ENCODE peak calls at places on chromosome X, in seven cellular contexts. F is breast epithelium, Y is uterus, U is IMR-90, J is right lobe of liver, R is tibial nerve, G is ovary. Q is an unnamed sample.

GRCh38 chrX:104166735-104167436 is 633 bp downstream of the FAM199X start:
- DNase-seq in F (no peak), Y (peak; percentile 18), U (no peak), J (no peak), R (no peak), G (no peak), Q (no peak)

GRCh38 chrX:44748014-44748413 is 95.8 kb upstream of the DUSP21 start:
- DNase-seq in F (no peak), Y (no peak), U (no peak), J (no peak), R (no peak), G (no peak), Q (no peak)

GRCh38 chrX:136228808-136229207 is 22.4 kb downstream of the MAP7D3 start:
- DNase-seq in F (no peak), Y (no peak), U (no peak), J (no peak), R (no peak), G (no peak), Q (no peak)

GRCh38 chrX:65697915-65698796 is 30.7 kb downstream of the MSN start:
- DNase-seq in F (no peak), Y (no peak), U (no peak), J (peak; percentile 57), R (peak; percentile 14), G (no peak), Q (peak; percentile 28)

GRCh38 chrX:17032351-17032750 is 85.9 kb downstream of the REPS2 start:
- DNase-seq in F (no peak), Y (peak; percentile 64), U (no peak), J (no peak), R (no peak), G (peak; percentile 37), Q (no peak)

GRCh38 chrX:100911731-100912130 is 17.0 kb downstream of the XKRX start:
- DNase-seq in F (no peak), Y (no peak), U (no peak), J (no peak), R (no peak), G (no peak), Q (no peak)

GRCh38 chrX:101206471-101206870 is 13.1 kb upstream of the DRP2 start:
- DNase-seq in F (no peak), Y (no peak), U (peak; percentile 58), J (no peak), R (no peak), G (no peak), Q (no peak)

GRCh38 chrX:147315493-147315892 is 500.9 kb upstream of the CXorf51A start:
- DNase-seq in F (no peak), Y (no peak), U (no peak), J (no peak), R (no peak), G (no peak), Q (no peak)

GRCh38 chrX:13471269-13471668 is 98.1 kb upstream of the EGFL6 start:
- DNase-seq in F (no peak), Y (no peak), U (no peak), J (no peak), R (no peak), G (no peak), Q (no peak)

GRCh38 chrX:78665286-78665685 is 6.2 kb upstream of the RTL3 start:
- DNase-seq in F (no peak), Y (no peak), U (no peak), J (no peak), R (no peak), G (no peak), Q (no peak)

GRCh38 chrX:48854898-48855297 is 19.5 kb upstream of the PCSK1N start:
- DNase-seq in F (no peak), Y (no peak), U (no peak), J (no peak), R (no peak), G (no peak), Q (no peak)

GRCh38 chrX:132743086-132743485 is 215.3 kb downstream of the HS6ST2 start:
- DNase-seq in F (no peak), Y (no peak), U (no peak), J (no peak), R (no peak), G (no peak), Q (no peak)

GRCh38 chrX:17192111-17192510 is 182.9 kb upstream of the NHS start:
- DNase-seq in F (no peak), Y (no peak), U (no peak), J (no peak), R (no peak), G (no peak), Q (no peak)

GRCh38 chrX:139932077-139932900 is 564 bp downstream of the ATP11C start:
- DNase-seq in F (peak; percentile 48), Y (peak; percentile 35), U (peak; percentile 26), J (peak; percentile 69), R (peak; percentile 15), G (peak; percentile 48), Q (no peak)

GRCh38 chrX:7191681-7192110 is 43.7 kb upstream of the PUDP start:
- DNase-seq in F (no peak), Y (no peak), U (peak; percentile 5), J (no peak), R (no peak), G (no peak), Q (no peak)

GRCh38 chrX:134460005-134460860 is at the start of gene HPRT1:
- DNase-seq in F (peak; percentile 61), Y (peak; percentile 73), U (peak; percentile 66), J (peak; percentile 89), R (peak; percentile 54), G (peak; percentile 74), Q (no peak)
- TF ChIP-seq POLR2A in F (no peak), Y (peak; percentile 17), U (no peak), J (peak; percentile 56), R (peak; percentile 28), G (peak; percentile 61), Q (no peak)

GRCh38 chrX:154784149-154784985 is 20.9 kb downstream of the MPP1 start:
- DNase-seq in F (no peak), Y (no peak), U (no peak), J (no peak), R (no peak), G (no peak), Q (no peak)
- H3K4me3 ChIP-seq in F (no peak overlapping the region), Y (no peak overlapping the region), U (no peak overlapping the region), J (no peak overlapping the region), R (no peak overlapping the region), G (no peak overlapping the region), Q (no peak overlapping the region)

DNA sequence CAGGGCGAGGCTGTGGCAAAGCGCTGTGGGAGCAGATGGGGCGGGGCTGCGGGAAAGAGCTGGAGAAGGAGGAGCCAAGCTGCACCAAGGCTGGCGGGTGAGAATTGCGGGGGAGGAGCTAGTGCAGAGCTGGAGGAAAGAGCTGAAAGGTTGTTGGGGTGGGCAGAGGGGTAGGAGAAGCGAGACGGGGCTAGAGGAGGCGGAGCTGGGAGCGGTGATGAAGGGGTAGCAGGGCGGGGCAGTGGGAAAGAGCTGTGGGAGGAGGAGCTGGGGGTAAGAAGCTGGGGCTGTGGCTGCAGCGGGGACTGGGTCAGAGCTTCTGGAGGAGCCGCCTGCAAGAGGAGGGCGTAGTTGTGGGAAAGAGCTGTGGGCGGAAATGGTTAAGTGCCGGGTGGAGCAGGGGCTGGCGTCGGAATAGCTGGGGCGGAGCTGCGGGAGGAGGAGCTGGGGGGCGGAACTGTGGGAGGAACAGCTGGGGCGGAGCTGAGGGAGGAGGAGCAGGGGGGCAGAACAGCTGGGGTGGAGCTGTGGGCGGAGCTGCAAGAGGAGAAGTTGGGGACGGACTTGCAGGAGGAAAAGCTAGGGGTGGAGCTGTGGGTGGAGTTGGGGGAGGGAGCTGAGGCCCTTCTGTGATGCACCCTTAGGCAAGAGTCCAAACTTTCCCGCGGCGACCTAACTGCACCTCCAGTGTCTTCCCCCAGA is 1.9 kb upstream of the EOLA2 start:
- DNase-seq in F (peak; percentile 92), Y (peak; percentile 98), U (peak; percentile 98), J (peak; percentile 94), R (peak; percentile 87), G (peak; percentile 95), Q (peak; percentile 77)
- TF ChIP-seq POLR2A in F (no peak), Y (peak; percentile 38), U (peak; percentile 72), J (peak; percentile 70), R (no peak), G (no peak), Q (no peak)

GRCh38 chrX:119757979-119758681 is at the start of gene SOWAHD:
- DNase-seq in F (no peak), Y (no peak), U (no peak), J (peak; percentile 45), R (no peak), G (peak; percentile 37), Q (no peak)

GRCh38 chrX:119762718-119763117 is 4.3 kb downstream of the SOWAHD start:
- DNase-seq in F (no peak), Y (no peak), U (no peak), J (no peak), R (no peak), G (no peak), Q (no peak)

GRCh38 chrX:119758682-119759332 is 419 bp downstream of the SOWAHD start:
- DNase-seq in F (no peak), Y (no peak), U (no peak), J (peak; percentile 47), R (no peak), G (peak; percentile 14), Q (no peak)

GRCh38 chrX:119759333-119759766 is 962 bp downstream of the SOWAHD start:
- DNase-seq in F (no peak), Y (no peak), U (no peak), J (no peak), R (no peak), G (no peak), Q (no peak)

GRCh38 chrX:119760026-119760902 is 1.9 kb downstream of the SOWAHD start:
- DNase-seq in F (no peak), Y (no peak), U (no peak), J (no peak), R (no peak), G (no peak), Q (no peak)
- H3K4me3 ChIP-seq in F (no peak overlapping the region), Y (no peak overlapping the region), U (no peak overlapping the region), J (no peak overlapping the region), R (no peak overlapping the region), G (no peak overlapping the region), Q (no peak overlapping the region)

DNA sequence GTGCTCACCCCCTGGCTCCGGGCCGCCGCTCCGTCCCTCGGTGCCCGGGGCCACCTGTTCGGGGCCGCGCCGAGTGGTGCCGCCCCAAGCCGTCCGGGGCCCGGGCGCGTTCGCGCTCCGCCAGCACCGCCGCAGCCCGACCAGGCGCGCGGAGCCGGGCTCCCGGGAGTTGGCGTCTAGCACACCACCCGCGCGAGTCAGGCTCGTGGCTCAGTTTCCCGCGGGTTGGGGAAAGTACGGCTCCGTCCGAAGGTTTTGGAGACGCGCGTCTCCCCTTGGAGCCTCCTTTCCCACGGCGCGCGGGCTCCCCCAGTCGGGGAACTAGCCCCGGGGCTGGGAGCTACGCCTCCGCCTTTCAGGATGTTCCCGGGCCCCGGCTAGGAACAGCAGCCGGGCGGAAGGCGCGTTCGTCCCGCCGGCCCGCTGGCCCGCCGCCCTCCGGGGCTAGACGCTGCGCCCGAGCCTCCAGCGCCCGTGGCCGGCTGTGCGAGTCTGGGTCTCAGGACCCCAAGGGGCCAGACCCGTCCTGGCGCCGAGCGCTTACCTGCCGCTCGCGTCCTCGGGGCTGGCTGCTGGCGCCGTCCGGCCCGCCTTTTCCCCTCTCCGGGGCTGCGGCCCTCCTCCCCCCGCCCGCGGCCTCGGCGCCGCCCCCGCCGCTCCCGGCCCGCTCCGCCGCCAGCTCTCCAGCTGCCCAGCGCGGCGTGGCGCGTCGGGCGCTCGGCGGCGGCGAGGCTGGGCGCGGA is at the start of gene ADGRG2:
- DNase-seq in F (no peak), Y (no peak), U (peak; percentile 11), J (peak; percentile 76), R (no peak), G (peak; percentile 17), Q (no peak)
- TF ChIP-seq POLR2A in F (no peak), Y (no peak), U (no peak), J (no peak), R (no peak), G (no peak), Q (no peak)

GRCh38 chrX:2710041-2710471 is 19.0 kb downstream of the CD99 start:
- DNase-seq in F (no peak), Y (no peak), U (peak; percentile 88), J (no peak), R (no peak), G (no peak), Q (no peak)
- H3K4me3 ChIP-seq in F (peak overlapping the region; percentile 11), Y (no peak overlapping the region), U (no peak overlapping the region), J (no peak overlapping the region), R (no peak overlapping the region), G (no peak overlapping the region), Q (peak overlapping the region; percentile 20)